ENCODE peak calls at places on chromosomes 1 and 21, in six cellular contexts. W is HCT116, C is K562, E is stomach, B is transverse colon, K is prostate gland. G is an unnamed sample.

GRCh38 chr1:235721982-235722381 is 72.4 kb upstream of the GNG4 start:
- DNase-seq in W (no peak), C (no peak), E (no peak), B (no peak), K (no peak), G (no peak)

GRCh38 chr21:36698160-36699025 is 522 bp upstream of the SIM2 start:
- DNase-seq in W (peak), C (no peak), E (peak), B (no peak), K (no peak), G (no peak)

GRCh38 chr1:94597701-94598100 is 56.1 kb upstream of the F3 start:
- DNase-seq in W (no peak), C (no peak), E (no peak), B (no peak), K (no peak), G (no peak)

GRCh38 chr1:56569661-56570060 is 9.7 kb downstream of the PLPP3 start:
- DNase-seq in W (no peak), C (no peak), E (no peak), B (no peak), K (peak), G (peak)

GRCh38 chr21:26909972-26910371 is 56.9 kb downstream of the ADAMTS5 start:
- DNase-seq in W (no peak), C (no peak), E (no peak), B (no peak), K (no peak), G (no peak)

GRCh38 chr1:40983286-40983685 is 3.8 kb downstream of the CTPS1 start:
- DNase-seq in W (no peak), C (no peak), E (no peak), B (no peak), K (no peak), G (no peak)

GRCh38 chr1:107689157-107689556 is 275.8 kb downstream of the VAV3 start:
- DNase-seq in W (no peak), C (no peak), E (peak), B (no peak), K (peak), G (peak)

GRCh38 chr1:89855413-89856123 is 34.7 kb downstream of the LRRC8D start:
- DNase-seq in W (no peak), C (no peak), E (no peak), B (no peak), K (no peak), G (no peak)

GRCh38 chr1:22710688-22711024 is at the start of gene EPHB2:
- DNase-seq in W (no peak), C (peak), E (peak), B (peak), K (peak), G (no peak)

GRCh38 chr1:92953491-92953890 is 7.8 kb downstream of the DIPK1A start:
- DNase-seq in W (no peak), C (no peak), E (no peak), B (no peak), K (no peak), G (no peak)

GRCh38 chr1:115677172-115677542 is 35.4 kb downstream of the VANGL1 start:
- DNase-seq in W (no peak), C (no peak), E (no peak), B (no peak), K (no peak), G (no peak)

GRCh38 chr1:30534551-30534940 is 188.8 kb downstream of the MATN1 start:
- DNase-seq in W (no peak), C (no peak), E (no peak), B (no peak), K (no peak), G (no peak)

GRCh38 chr1:83746234-83746633 is 252.7 kb downstream of the TTLL7 start:
- DNase-seq in W (no peak), C (no peak), E (no peak), B (no peak), K (no peak), G (no peak)

GRCh38 chr1:112619518-112620458 is at the start of gene CAPZA1:
- DNase-seq in W (peak), C (peak), E (peak), B (peak), K (peak), G (peak)
- TF ChIP-seq POLR2A in W (peak), C (peak), E (no peak), B (peak), K (peak), G (peak)

GRCh38 chr1:70449049-70449448 is 38.0 kb downstream of the CTH start:
- DNase-seq in W (no peak), C (peak), E (no peak), B (no peak), K (no peak), G (no peak)
- TF ChIP-seq POLR2AphosphoS5 in W (no peak), C (no peak), E (no peak), B (no peak), K (no peak), G (no peak)

DNA sequence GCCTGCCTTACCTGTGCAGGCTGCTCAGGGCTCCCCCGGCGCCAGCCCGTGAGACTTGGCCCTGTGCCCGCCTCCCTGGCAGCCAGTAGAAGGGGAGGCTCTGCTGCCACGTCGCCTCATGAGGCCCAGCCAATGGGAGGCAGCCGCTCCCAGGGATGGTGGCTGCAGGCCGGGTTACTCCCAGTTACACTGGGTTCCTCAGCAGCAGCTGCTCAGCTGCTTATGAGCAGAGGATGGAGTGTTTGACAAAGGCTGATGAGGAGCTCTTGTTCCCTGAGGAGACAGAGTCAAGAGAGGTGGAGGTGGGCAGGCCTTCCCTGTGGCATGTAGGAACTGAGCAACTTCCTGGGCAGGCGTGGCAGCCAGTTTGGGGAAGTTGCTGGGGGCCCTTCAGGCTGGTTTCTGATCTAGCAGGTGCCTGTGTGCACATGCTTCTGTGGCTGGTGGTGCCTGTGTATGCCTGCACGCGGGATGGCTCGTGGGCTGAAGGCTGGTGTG is 5.6 kb downstream of the MFSD2A start:
- DNase-seq in W (no peak), C (no peak), E (peak), B (peak), K (peak), G (peak)
- TF ChIP-seq POLR2A in W (no peak), C (no peak), E (no peak), B (no peak), K (peak), G (no peak)

GRCh38 chr1:39689214-39689613 is 2.0 kb downstream of the HPCAL4 start:
- DNase-seq in W (no peak), C (no peak), E (no peak), B (no peak), K (no peak), G (no peak)
- TF ChIP-seq POLR2AphosphoS5 in W (no peak), C (no peak), E (no peak), B (no peak), K (no peak), G (no peak)

GRCh38 chr1:6603851-6604558 is 1.3 kb upstream of the KLHL21 start:
- DNase-seq in W (no peak), C (peak), E (peak), B (peak), K (peak), G (peak)

GRCh38 chr1:6601049-6601864 is 1.4 kb downstream of the KLHL21 start:
- DNase-seq in W (peak), C (peak), E (peak), B (peak), K (peak), G (peak)

GRCh38 chr1:6603424-6603850 is 768 bp upstream of the KLHL21 start:
- DNase-seq in W (no peak), C (peak), E (peak), B (peak), K (no peak), G (no peak)

GRCh38 chr1:6601865-6602668 is 602 bp downstream of the KLHL21 start:
- DNase-seq in W (no peak), C (peak), E (peak), B (peak), K (no peak), G (no peak)

DNA sequence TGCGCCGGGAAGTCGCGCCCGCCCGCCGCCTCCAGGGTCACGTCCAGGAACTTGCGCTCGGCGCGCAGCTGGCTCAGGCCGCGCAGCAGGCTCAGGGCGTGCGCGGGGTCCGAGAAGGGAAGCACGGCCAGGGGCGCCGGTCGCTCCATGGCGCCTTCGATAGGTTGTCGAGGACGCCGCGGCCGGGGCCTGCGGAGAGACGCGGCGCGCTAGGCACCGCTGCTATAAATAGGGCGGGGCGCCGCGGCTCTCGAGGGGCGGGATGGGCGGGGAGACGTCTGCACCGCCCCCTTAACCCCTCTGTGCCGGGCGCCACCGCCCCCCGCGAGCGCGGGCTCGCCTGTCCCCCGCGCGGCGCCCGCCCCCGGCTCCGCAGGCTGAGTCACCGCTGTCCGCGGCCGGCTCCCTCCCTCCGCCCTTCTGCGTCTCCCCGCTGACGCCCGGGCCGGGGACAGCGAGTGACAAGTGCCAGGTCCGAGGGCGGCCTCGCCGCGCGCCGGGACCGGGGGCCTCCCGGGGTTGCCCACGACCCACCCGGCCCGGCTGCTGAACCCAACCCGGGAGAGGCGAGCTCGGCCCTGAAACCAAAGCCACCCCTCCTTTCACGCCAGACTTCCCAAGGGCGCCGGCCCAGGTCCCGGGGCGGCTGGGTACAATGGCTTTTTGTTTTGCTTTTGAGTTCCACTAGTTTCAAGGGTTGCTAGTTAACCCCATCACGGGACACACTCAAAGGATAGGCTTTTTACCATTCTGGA is at the start of gene KLHL21:
- DNase-seq in W (peak), C (peak), E (peak), B (peak), K (peak), G (peak)
- TF ChIP-seq POLR2A in W (peak), C (peak), E (no peak), B (peak), K (peak), G (no peak)

DNA sequence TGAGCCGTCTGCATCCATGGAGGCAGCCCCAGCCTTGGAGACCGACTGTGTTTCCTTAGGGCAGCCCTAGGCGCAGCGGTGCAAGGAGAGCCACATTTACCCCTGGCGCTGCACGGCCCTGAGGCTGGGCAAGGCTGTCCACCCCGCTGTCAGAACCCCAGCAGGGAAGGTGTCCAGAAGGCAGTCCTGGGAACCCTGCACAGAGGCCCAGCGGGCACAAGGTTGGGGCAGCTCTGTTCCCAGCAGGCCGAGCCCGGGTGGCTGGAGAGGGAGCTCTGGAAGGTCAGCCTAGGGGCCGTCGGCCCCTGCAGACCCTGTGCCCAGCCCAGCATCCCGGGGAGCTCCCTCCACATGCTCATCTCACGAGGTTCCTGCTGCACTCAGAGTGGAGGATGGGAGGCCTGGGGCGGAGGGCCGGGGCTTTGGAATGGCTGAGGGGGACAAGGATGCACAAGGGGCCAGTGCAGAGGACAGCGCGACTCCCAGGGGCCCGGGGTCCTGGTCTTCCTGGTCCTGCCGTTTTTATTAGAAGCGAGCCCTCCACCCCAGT is 19.9 kb upstream of the SAMD11 start:
- DNase-seq in W (no peak), C (no peak), E (peak), B (peak), K (no peak), G (no peak)
- TF ChIP-seq POLR2AphosphoS5 in W (no peak), C (no peak), E (no peak), B (no peak), K (no peak), G (no peak)

DNA sequence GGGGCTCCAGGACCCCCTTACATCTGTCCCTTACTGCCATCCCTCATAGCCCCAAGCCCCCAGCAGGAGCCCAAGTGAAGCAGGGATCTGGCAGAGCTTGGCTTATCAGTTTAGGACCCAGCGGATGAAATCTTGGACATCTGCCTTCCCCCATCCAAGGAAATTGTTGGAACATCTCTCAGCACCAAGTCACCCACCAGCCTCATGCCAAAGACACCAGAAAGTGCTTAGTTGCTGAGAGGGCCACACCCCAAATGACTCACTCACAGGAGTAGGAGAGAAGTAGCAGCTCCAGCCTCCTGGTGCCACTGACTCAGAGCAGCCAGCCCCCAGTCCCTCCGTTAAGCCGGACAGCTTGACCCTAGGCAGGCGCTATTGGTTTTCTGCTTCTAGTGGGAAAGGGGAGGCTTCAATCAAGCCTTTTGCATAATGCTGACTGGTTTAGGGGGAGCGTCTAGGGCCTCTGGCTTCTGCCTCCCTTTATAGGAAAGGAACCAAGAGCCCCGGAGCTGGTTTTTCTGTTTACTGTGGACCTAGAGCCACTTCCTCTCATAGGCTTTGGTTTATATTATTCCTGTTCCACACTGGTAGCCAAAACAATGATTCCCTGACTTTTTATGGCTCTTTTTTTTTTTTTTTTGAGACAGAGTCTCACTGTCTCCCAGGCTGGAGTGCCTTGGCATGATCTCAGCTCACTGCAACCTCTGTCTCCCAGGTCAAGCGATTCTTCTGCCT is 114.2 kb upstream of the IPO9 start:
- DNase-seq in W (peak), C (peak), E (peak), B (peak), K (no peak), G (peak)
- TF ChIP-seq POLR2A in W (no peak), C (no peak), E (no peak), B (peak), K (no peak), G (no peak)

GRCh38 chr1:181397841-181398240 is 85.5 kb upstream of the CACNA1E start:
- DNase-seq in W (no peak), C (no peak), E (no peak), B (no peak), K (no peak), G (no peak)

GRCh38 chr1:181394766-181395165 is 88.6 kb upstream of the CACNA1E start:
- DNase-seq in W (no peak), C (no peak), E (no peak), B (no peak), K (no peak), G (no peak)

GRCh38 chr1:181398544-181398943 is 84.8 kb upstream of the CACNA1E start:
- DNase-seq in W (no peak), C (no peak), E (no peak), B (no peak), K (no peak), G (no peak)

GRCh38 chr1:181396171-181396670 is 87.1 kb upstream of the CACNA1E start:
- DNase-seq in W (no peak), C (no peak), E (no peak), B (no peak), K (no peak), G (no peak)

GRCh38 chr1:181396811-181397210 is 86.5 kb upstream of the CACNA1E start:
- DNase-seq in W (no peak), C (no peak), E (no peak), B (no peak), K (no peak), G (no peak)
- TF ChIP-seq POLR2AphosphoS5 in W (no peak), C (no peak), E (no peak), B (no peak), K (no peak), G (no peak)

G was measured in breast epithelium.